ENCODE peak calls at places on chromosomes 1 and 21, in four cellular contexts. U is mammary epithelial cell, Z is adrenal gland, T is suprapubic skin. I is an unnamed sample. For H3K36me3, the result is how much of the 10 kb centered on the place peaks cover.

GRCh38 chr1:168932539-168932938 is 174.0 kb upstream of the ATP1B1 start:
- DNase-seq in T (no peak), U (peak), Z (no peak), I (no peak)

GRCh38 chr1:161486806-161487482 is 18.3 kb upstream of the FCGR2A start:
- DNase-seq in U (peak), T (no peak), Z (peak), I (peak)

GRCh38 chr1:55164906-55165305 is 50.3 kb downstream of the USP24 start:
- DNase-seq in T (no peak), Z (no peak), U (no peak), I (no peak)

GRCh38 chr1:101238681-101239094 is 1.9 kb downstream of the S1PR1 start:
- DNase-seq in U (peak), T (peak), Z (peak), I (peak)

GRCh38 chr1:214469290-214469689 is 82.1 kb downstream of the PTPN14 start:
- DNase-seq in U (no peak), Z (no peak), T (no peak), I (no peak)

GRCh38 chr21:32861871-32862270 is 90.3 kb upstream of the PAXBP1 start:
- DNase-seq in T (no peak), U (no peak), Z (no peak), I (no peak)

GRCh38 chr1:17540255-17541001 is 930 bp downstream of the ARHGEF10L start:
- DNase-seq in Z (peak), U (no peak), T (peak), I (peak)

GRCh38 chr1:60989745-60990718 is 92.3 kb upstream of the NFIA start:
- DNase-seq in T (no peak), Z (peak), U (peak), I (peak)

GRCh38 chr1:185316163-185317033 is 645 bp downstream of the IVNS1ABP start:
- DNase-seq in Z (peak), T (peak), U (peak), I (peak)

GRCh38 chr21:46038341-46038829 is 56.8 kb downstream of the COL6A1 start:
- DNase-seq in Z (no peak), T (no peak), U (no peak), I (no peak)

GRCh38 chr1:210366767-210367166 is 38.1 kb downstream of the HHAT start:
- DNase-seq in U (peak), T (no peak), Z (no peak), I (no peak)

GRCh38 chr1:94926365-94926914 is 470 bp downstream of the CNN3 start:
- DNase-seq in T (no peak), Z (no peak), U (peak), I (peak)

GRCh38 chr1:231836227-231836893 is 209.8 kb downstream of the DISC1 start:
- DNase-seq in T (no peak), Z (no peak), U (no peak), I (no peak)

GRCh38 chr1:167625040-167625823 is 4.8 kb upstream of the RCSD1 start:
- DNase-seq in Z (no peak), T (no peak), U (no peak), I (no peak)

GRCh38 chr1:181134543-181135461 is 46.3 kb downstream of the IER5 start:
- DNase-seq in Z (peak), T (no peak), U (peak), I (peak)

GRCh38 chr1:107964397-107965111 is 426 bp downstream of the VAV3 start:
- DNase-seq in T (no peak), Z (no peak), U (peak), I (peak)

GRCh38 chr1:203040518-203041275 is 14.4 kb downstream of the PPFIA4 start:
- DNase-seq in Z (no peak), U (no peak), T (peak), I (no peak)

GRCh38 chr1:160256396-160257046 is 5.8 kb downstream of the DCAF8 start:
- DNase-seq in T (no peak), U (peak), Z (peak), I (no peak)

GRCh38 chr21:18951291-18952038 is 547.9 kb upstream of the TMPRSS15 start:
- DNase-seq in T (no peak), U (no peak), Z (peak), I (peak)
- TF ChIP-seq CTCF in T (no peak), U (no peak), Z (peak), I (peak)

GRCh38 chr1:43671193-43671592 is 21.2 kb downstream of the KDM4A start:
- DNase-seq in U (no peak), Z (no peak), T (no peak), I (no peak)

GRCh38 chr1:43668956-43669355 is 19.0 kb downstream of the KDM4A start:
- DNase-seq in U (peak), Z (no peak), T (no peak), I (no peak)

GRCh38 chr1:43664369-43664768 is 14.4 kb downstream of the KDM4A start:
- DNase-seq in Z (no peak), T (no peak), U (no peak), I (no peak)

GRCh38 chr1:43669878-43670277 is 19.9 kb downstream of the KDM4A start:
- DNase-seq in T (no peak), U (no peak), Z (no peak), I (no peak)

GRCh38 chr1:43666608-43667007 is 16.7 kb downstream of the KDM4A start:
- DNase-seq in Z (no peak), T (no peak), U (peak), I (no peak)
- H3K36me3 ChIP-seq in Z (under half), T (half or more), U (under half), I (under half)

GRCh38 chr1:31764307-31765040 is at the start of gene ADGRB2:
- DNase-seq in T (no peak), U (no peak), Z (no peak), I (no peak)
- TF ChIP-seq CTCF in T (no peak), U (no peak), Z (no peak), I (no peak)

GRCh38 chr1:47787560-47787959 is 209.6 kb downstream of the TRABD2B start:
- DNase-seq in T (no peak), Z (no peak), U (no peak), I (no peak)
- H3K36me3 ChIP-seq in T (under half), Z (under half), U (under half), I (under half)

GRCh38 chr1:247121382-247121781 is 17.2 kb upstream of the ZNF669 start:
- DNase-seq in T (no peak), Z (no peak), U (no peak), I (no peak)

GRCh38 chr1:247115141-247115510 is 11.0 kb upstream of the ZNF669 start:
- DNase-seq in Z (no peak), U (no peak), T (no peak), I (no peak)

GRCh38 chr1:247119600-247120407 is 15.6 kb upstream of the ZNF669 start:
- DNase-seq in U (no peak), T (no peak), Z (no peak), I (no peak)

GRCh38 chr1:247115545-247115944 is 11.4 kb upstream of the ZNF669 start:
- DNase-seq in Z (no peak), T (no peak), U (no peak), I (no peak)

GRCh38 chr1:247118946-247119446 is 14.8 kb upstream of the ZNF669 start:
- DNase-seq in Z (no peak), U (no peak), T (no peak), I (no peak)
- TF ChIP-seq CTCF in Z (no peak), U (no peak), T (no peak), I (no peak)

DNA sequence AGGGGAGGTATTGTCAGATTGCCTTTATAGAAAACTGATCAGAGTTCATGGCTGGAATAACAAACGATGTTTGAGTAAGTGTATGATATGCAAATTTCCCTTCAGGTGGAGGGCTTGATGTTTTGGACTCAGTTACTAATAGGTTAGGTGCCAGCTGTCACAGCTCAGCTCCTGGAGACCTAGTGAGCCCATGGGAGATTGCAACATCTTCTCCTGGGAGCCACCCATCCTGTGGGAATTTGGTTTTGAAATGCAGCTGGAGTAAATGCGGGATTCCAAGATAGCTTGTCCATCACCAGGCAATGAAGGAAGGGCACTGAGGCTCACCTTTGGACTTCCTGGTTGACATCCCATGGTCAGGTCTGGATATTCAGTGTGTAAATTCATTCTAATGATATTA is 211.4 kb upstream of the NRIP1 start:
- DNase-seq in T (no peak), U (no peak), Z (no peak), I (no peak)
- H3K36me3 ChIP-seq in T (under half), U (under half), Z (under half), I (under half)

GRCh38 chr1:42035205-42035829 is 116.6 kb upstream of the HIVEP3 start:
- DNase-seq in Z (peak), T (no peak), U (peak), I (peak)
- TF ChIP-seq CTCF in Z (peak), T (peak), U (peak), I (no peak)

DNA sequence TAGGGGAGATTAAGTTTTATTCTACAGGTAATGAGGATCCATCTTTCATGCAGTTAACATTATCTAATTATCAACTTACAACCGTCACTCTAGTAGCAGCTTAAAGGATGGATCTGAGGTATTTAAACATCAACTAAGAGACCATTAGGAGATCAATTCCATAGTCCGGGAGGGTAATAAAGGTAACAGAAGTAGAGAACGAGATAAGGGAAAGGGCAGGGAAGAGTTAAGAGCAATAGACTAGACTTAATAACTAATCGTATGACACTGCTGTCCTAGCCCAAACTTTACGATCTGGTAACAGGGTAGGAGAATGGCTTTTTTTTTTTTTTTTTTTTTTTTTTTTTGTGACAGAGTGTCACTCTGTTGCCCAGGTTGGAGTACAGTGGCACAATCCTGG is 19.5 kb upstream of the CCDC17 start:
- DNase-seq in U (no peak), T (no peak), Z (no peak), I (no peak)
- H3K36me3 ChIP-seq in U (under half), T (half or more), Z (under half), I (under half)